ENCODE peak calls at places on chromosomes 12 and 14, in eight cellular contexts. X is SK-N-SH, P is K562, H is GM23338, W is HCT116, O is GM12878, J is Panc1, E is HL-60. I is an unnamed sample.

GRCh38 chr14:39469094-39469710 is 37.0 kb upstream of the FBXO33 start:
- DNase-seq in X (no peak), P (no peak), H (peak), W (no peak), O (no peak), J (peak), E (peak), I (no peak)

GRCh38 chr14:35821546-35822411 is 4.4 kb upstream of the BRMS1L start:
- DNase-seq in X (peak), P (peak), H (peak), W (peak), O (no peak), J (peak), E (peak), I (peak)

GRCh38 chr12:55955800-55956508 is 9.9 kb downstream of the PMEL start:
- DNase-seq in X (peak), P (peak), H (peak), W (peak), O (no peak), J (no peak), E (peak), I (peak)

GRCh38 chr12:90335561-90335960 is 619.4 kb downstream of the CCER1 start:
- DNase-seq in X (no peak), P (no peak), H (no peak), W (no peak), O (no peak), J (no peak), E (no peak), I (no peak)

GRCh38 chr14:24395609-24396580 is 2.9 kb upstream of the NYNRIN start:
- DNase-seq in X (no peak), P (no peak), H (no peak), W (no peak), O (no peak), J (no peak), E (peak), I (no peak)

GRCh38 chr14:90795744-90796143 is 20.5 kb downstream of the TTC7B start:
- DNase-seq in X (peak), P (no peak), H (peak), W (peak), O (no peak), J (peak), E (no peak), I (no peak)

GRCh38 chr12:75820848-75821578 is 210.6 kb downstream of the PHLDA1 start:
- DNase-seq in X (no peak), P (no peak), H (no peak), W (no peak), O (no peak), J (no peak), E (no peak), I (no peak)

GRCh38 chr14:105472496-105472991 is 2.1 kb upstream of the CRIP2 start:
- DNase-seq in X (peak), P (no peak), H (no peak), W (no peak), O (no peak), J (no peak), E (no peak), I (no peak)

GRCh38 chr12:120590741-120591407 is 9.7 kb upstream of the POP5 start:
- DNase-seq in X (no peak), P (peak), H (no peak), W (peak), O (no peak), J (no peak), E (no peak), I (no peak)

GRCh38 chr12:45666452-45667215 is 62.9 kb upstream of the ARID2 start:
- DNase-seq in X (no peak), P (no peak), H (no peak), W (no peak), O (no peak), J (no peak), E (no peak), I (no peak)

GRCh38 chr12:108922918-108923317 is 43.0 kb downstream of the DAO start:
- DNase-seq in X (no peak), P (no peak), H (no peak), W (no peak), O (no peak), J (no peak), E (no peak), I (no peak)

GRCh38 chr12:10718279-10718821 is 4.8 kb downstream of the YBX3 start:
- DNase-seq in X (no peak), P (no peak), H (peak), W (no peak), O (no peak), J (no peak), E (no peak), I (no peak)

GRCh38 chr12:25553083-25553482 is at the start of gene LMNTD1:
- DNase-seq in X (no peak), P (no peak), H (no peak), W (no peak), O (no peak), J (no peak), E (no peak), I (no peak)

GRCh38 chr12:3101309-3102022 is 24.3 kb downstream of the TSPAN9 start:
- DNase-seq in X (no peak), P (no peak), H (no peak), W (no peak), O (no peak), J (no peak), E (no peak), I (no peak)

GRCh38 chr14:22898302-22898894 is 15.4 kb downstream of the REM2 start:
- DNase-seq in X (no peak), P (no peak), H (no peak), W (no peak), O (no peak), J (no peak), E (no peak), I (no peak)

GRCh38 chr12:106409898-106410297 is 52.4 kb downstream of the POLR3B start:
- DNase-seq in X (no peak), P (no peak), H (no peak), W (no peak), O (no peak), J (no peak), E (no peak), I (no peak)

GRCh38 chr14:65720171-65720570 is 307.6 kb downstream of the FUT8 start:
- DNase-seq in X (no peak), P (no peak), H (no peak), W (no peak), O (no peak), J (no peak), E (no peak), I (no peak)

GRCh38 chr14:103141117-103141796 is 18.0 kb downstream of the TNFAIP2 start:
- DNase-seq in X (peak), P (peak), H (peak), W (peak), O (no peak), J (peak), E (peak), I (peak)

GRCh38 chr12:93461503-93461902 is 5.8 kb upstream of the MRPL42 start:
- DNase-seq in X (no peak), P (no peak), H (no peak), W (no peak), O (no peak), J (no peak), E (peak), I (no peak)

GRCh38 chr14:101872333-101872732 is 92.0 kb upstream of the DYNC1H1 start:
- DNase-seq in X (no peak), P (no peak), H (no peak), W (no peak), O (no peak), J (no peak), E (no peak), I (no peak)

GRCh38 chr14:101875726-101876268 is 88.6 kb upstream of the DYNC1H1 start:
- DNase-seq in X (no peak), P (no peak), H (no peak), W (no peak), O (no peak), J (no peak), E (no peak), I (no peak)

GRCh38 chr14:101875041-101875725 is 89.2 kb upstream of the DYNC1H1 start:
- DNase-seq in X (no peak), P (no peak), H (no peak), W (no peak), O (no peak), J (no peak), E (no peak), I (no peak)

GRCh38 chr14:101874001-101874400 is 90.4 kb upstream of the DYNC1H1 start:
- DNase-seq in X (no peak), P (no peak), H (no peak), W (no peak), O (no peak), J (no peak), E (no peak), I (no peak)

DNA sequence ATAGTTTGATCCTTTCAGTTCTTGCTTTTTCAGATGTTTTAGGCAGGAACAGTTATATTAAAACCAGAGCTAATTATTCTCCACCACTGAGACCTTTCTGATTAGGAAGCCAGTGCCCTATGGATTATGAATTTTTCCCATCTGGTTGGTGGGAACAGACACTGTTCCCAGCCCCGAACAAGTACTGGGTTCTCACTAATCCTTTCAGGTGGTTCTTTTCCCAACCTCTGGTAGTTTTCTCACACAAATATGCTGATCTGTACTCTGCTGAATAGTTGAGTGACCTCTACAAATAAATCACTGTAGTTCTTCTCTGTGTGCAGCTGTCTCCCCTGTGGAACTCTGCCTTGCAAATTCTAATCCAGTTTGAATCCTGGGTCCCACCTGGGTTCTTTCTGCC is 91.0 kb upstream of the DYNC1H1 start:
- DNase-seq in X (no peak), P (no peak), H (no peak), W (no peak), O (no peak), J (no peak), E (no peak), I (no peak)
- TF ChIP-seq CTCF in X (no peak), P (no peak), H (no peak), W (no peak), O (no peak), J (no peak), E (no peak), I (no peak)

GRCh38 chr12:88235183-88235833 is 93.2 kb downstream of the TMTC3 start:
- DNase-seq in X (no peak), P (no peak), H (no peak), W (no peak), O (peak), J (no peak), E (no peak), I (no peak)
- TF ChIP-seq REST in X (no peak), P (no peak), H (no peak), W (no peak), O (no peak), J (no peak), E (no peak), I (no peak)

DNA sequence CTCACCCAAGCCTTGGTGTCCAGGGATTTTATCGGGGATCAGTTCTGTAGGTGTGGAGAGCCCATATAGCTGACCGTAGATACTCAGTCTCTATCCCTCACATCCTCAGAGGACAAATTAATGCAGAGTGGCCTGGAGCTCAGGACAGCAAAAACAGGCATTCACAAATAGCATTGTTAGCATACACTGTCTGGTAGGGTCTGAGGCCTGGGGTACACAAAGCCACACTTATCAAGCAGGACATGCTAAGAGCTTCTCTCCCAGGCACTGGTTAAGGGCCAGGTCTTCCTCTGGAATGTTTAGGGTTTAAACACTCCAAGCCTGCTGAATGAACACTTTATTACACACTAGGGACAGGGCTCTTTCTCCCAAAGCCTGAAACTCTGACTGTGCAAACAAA is 253.2 kb downstream of the NEDD1 start:
- DNase-seq in X (no peak), P (no peak), H (no peak), W (no peak), O (no peak), J (no peak), E (no peak), I (no peak)
- TF ChIP-seq CTCF in X (no peak), P (no peak), H (no peak), W (no peak), O (no peak), J (no peak), E (no peak), I (no peak)

GRCh38 chr12:6141048-6141447 is 16.6 kb upstream of the VWF start:
- DNase-seq in X (no peak), P (no peak), H (no peak), W (no peak), O (no peak), J (no peak), E (peak), I (no peak)
- TF ChIP-seq REST in X (no peak), P (no peak), H (no peak), W (no peak), O (no peak), J (no peak), E (no peak), I (no peak)